ENCODE peak calls at places on chromosomes 5 and 9, in ten cellular contexts. One of them, this sample, is unnamed.

GRCh38 chr9:7006417-7006816 is 248.6 kb downstream of the KDM4C start:
- DNase-seq in NCI-H524: no peak
- DNase-seq in Panc1: no peak
- DNase-seq in H7: no peak
- DNase-seq in globus pallidus: no peak
- DNase-seq in stimulated activated CD8-positive, alpha-beta memory T cell treated with anti-CD3 and anti-CD28 coated beads, Interleukin-2, amount 100 ng/mL, for 1 hour: no peak
- DNase-seq in skeletal muscle cell: no peak
- DNase-seq in iPS-NIHi11: no peak
- DNase-seq in stimulated activated CD4-positive, alpha-beta T cell treated with anti-CD3 and anti-CD28 coated beads, Interleukin-2, amount 100 ng/mL, for 24 hours: no peak
- DNase-seq in neural crest cell: no peak
- DNase-seq in this sample: no peak

GRCh38 chr9:124296094-124296493 is 38.3 kb downstream of the NEK6 start:
- DNase-seq in NCI-H524: no peak
- DNase-seq in Panc1: no peak
- DNase-seq in H7: no peak
- DNase-seq in globus pallidus: no peak
- DNase-seq in stimulated activated CD8-positive, alpha-beta memory T cell treated with anti-CD3 and anti-CD28 coated beads, Interleukin-2, amount 100 ng/mL, for 1 hour: no peak
- DNase-seq in skeletal muscle cell: no peak
- DNase-seq in iPS-NIHi11: no peak
- DNase-seq in stimulated activated CD4-positive, alpha-beta T cell treated with anti-CD3 and anti-CD28 coated beads, Interleukin-2, amount 100 ng/mL, for 24 hours: no peak
- DNase-seq in neural crest cell: no peak
- DNase-seq in this sample: no peak

GRCh38 chr9:3794005-3794404 is 268.2 kb upstream of the RFX3 start:
- DNase-seq in NCI-H524: peak
- DNase-seq in Panc1: no peak
- DNase-seq in H7: no peak
- DNase-seq in globus pallidus: no peak
- DNase-seq in stimulated activated CD8-positive, alpha-beta memory T cell treated with anti-CD3 and anti-CD28 coated beads, Interleukin-2, amount 100 ng/mL, for 1 hour: no peak
- DNase-seq in skeletal muscle cell: no peak
- DNase-seq in iPS-NIHi11: peak
- DNase-seq in stimulated activated CD4-positive, alpha-beta T cell treated with anti-CD3 and anti-CD28 coated beads, Interleukin-2, amount 100 ng/mL, for 24 hours: no peak
- DNase-seq in neural crest cell: peak
- DNase-seq in this sample: no peak

GRCh38 chr9:124771867-124772621 is 933 bp upstream of the NR6A1 start:
- DNase-seq in NCI-H524: peak
- DNase-seq in Panc1: peak
- DNase-seq in H7: peak
- DNase-seq in globus pallidus: peak
- DNase-seq in stimulated activated CD8-positive, alpha-beta memory T cell treated with anti-CD3 and anti-CD28 coated beads, Interleukin-2, amount 100 ng/mL, for 1 hour: no peak
- DNase-seq in skeletal muscle cell: no peak
- DNase-seq in iPS-NIHi11: peak
- DNase-seq in stimulated activated CD4-positive, alpha-beta T cell treated with anti-CD3 and anti-CD28 coated beads, Interleukin-2, amount 100 ng/mL, for 24 hours: peak
- DNase-seq in neural crest cell: peak
- DNase-seq in this sample: peak

GRCh38 chr9:78115073-78115472 is 83.5 kb upstream of the GNAQ start:
- DNase-seq in NCI-H524: peak
- DNase-seq in Panc1: no peak
- DNase-seq in H7: peak
- DNase-seq in globus pallidus: no peak
- DNase-seq in stimulated activated CD8-positive, alpha-beta memory T cell treated with anti-CD3 and anti-CD28 coated beads, Interleukin-2, amount 100 ng/mL, for 1 hour: no peak
- DNase-seq in skeletal muscle cell: no peak
- DNase-seq in iPS-NIHi11: peak
- DNase-seq in stimulated activated CD4-positive, alpha-beta T cell treated with anti-CD3 and anti-CD28 coated beads, Interleukin-2, amount 100 ng/mL, for 24 hours: no peak
- DNase-seq in neural crest cell: no peak
- DNase-seq in this sample: peak

GRCh38 chr5:175321927-175322532 is 122.0 kb downstream of the DRD1 start:
- DNase-seq in NCI-H524: no peak
- DNase-seq in Panc1: no peak
- DNase-seq in H7: peak
- DNase-seq in globus pallidus: no peak
- DNase-seq in stimulated activated CD8-positive, alpha-beta memory T cell treated with anti-CD3 and anti-CD28 coated beads, Interleukin-2, amount 100 ng/mL, for 1 hour: no peak
- DNase-seq in skeletal muscle cell: no peak
- DNase-seq in iPS-NIHi11: peak
- DNase-seq in stimulated activated CD4-positive, alpha-beta T cell treated with anti-CD3 and anti-CD28 coated beads, Interleukin-2, amount 100 ng/mL, for 24 hours: peak
- DNase-seq in neural crest cell: peak
- DNase-seq in this sample: peak

GRCh38 chr5:1057841-1058548 is 49.4 kb downstream of the NKD2 start:
- DNase-seq in NCI-H524: no peak
- DNase-seq in Panc1: no peak
- DNase-seq in H7: peak
- DNase-seq in globus pallidus: no peak
- DNase-seq in stimulated activated CD8-positive, alpha-beta memory T cell treated with anti-CD3 and anti-CD28 coated beads, Interleukin-2, amount 100 ng/mL, for 1 hour: no peak
- DNase-seq in skeletal muscle cell: no peak
- DNase-seq in iPS-NIHi11: no peak
- DNase-seq in stimulated activated CD4-positive, alpha-beta T cell treated with anti-CD3 and anti-CD28 coated beads, Interleukin-2, amount 100 ng/mL, for 24 hours: no peak
- DNase-seq in neural crest cell: no peak
- DNase-seq in this sample: no peak

GRCh38 chr9:89375181-89375760 is 57.0 kb downstream of the SECISBP2 start:
- DNase-seq in NCI-H524: no peak
- DNase-seq in Panc1: no peak
- DNase-seq in H7: no peak
- DNase-seq in globus pallidus: no peak
- DNase-seq in stimulated activated CD8-positive, alpha-beta memory T cell treated with anti-CD3 and anti-CD28 coated beads, Interleukin-2, amount 100 ng/mL, for 1 hour: no peak
- DNase-seq in skeletal muscle cell: no peak
- DNase-seq in iPS-NIHi11: no peak
- DNase-seq in stimulated activated CD4-positive, alpha-beta T cell treated with anti-CD3 and anti-CD28 coated beads, Interleukin-2, amount 100 ng/mL, for 24 hours: no peak
- DNase-seq in neural crest cell: no peak
- DNase-seq in this sample: no peak

GRCh38 chr5:159777049-159777448 is 139.2 kb upstream of the ADRA1B start:
- DNase-seq in NCI-H524: peak
- DNase-seq in Panc1: no peak
- DNase-seq in H7: no peak
- DNase-seq in globus pallidus: no peak
- DNase-seq in stimulated activated CD8-positive, alpha-beta memory T cell treated with anti-CD3 and anti-CD28 coated beads, Interleukin-2, amount 100 ng/mL, for 1 hour: no peak
- DNase-seq in skeletal muscle cell: no peak
- DNase-seq in iPS-NIHi11: no peak
- DNase-seq in stimulated activated CD4-positive, alpha-beta T cell treated with anti-CD3 and anti-CD28 coated beads, Interleukin-2, amount 100 ng/mL, for 24 hours: no peak
- DNase-seq in neural crest cell: no peak
- DNase-seq in this sample: no peak

GRCh38 chr9:86766912-86767311 is 180.4 kb downstream of the GAS1 start:
- DNase-seq in NCI-H524: no peak
- DNase-seq in Panc1: no peak
- DNase-seq in H7: peak
- DNase-seq in globus pallidus: peak
- DNase-seq in stimulated activated CD8-positive, alpha-beta memory T cell treated with anti-CD3 and anti-CD28 coated beads, Interleukin-2, amount 100 ng/mL, for 1 hour: no peak
- DNase-seq in skeletal muscle cell: peak
- DNase-seq in iPS-NIHi11: peak
- DNase-seq in stimulated activated CD4-positive, alpha-beta T cell treated with anti-CD3 and anti-CD28 coated beads, Interleukin-2, amount 100 ng/mL, for 24 hours: no peak
- DNase-seq in neural crest cell: no peak
- DNase-seq in this sample: peak

GRCh38 chr5:67799732-67800234 is 415.8 kb upstream of the PIK3R1 start:
- DNase-seq in NCI-H524: no peak
- DNase-seq in Panc1: no peak
- DNase-seq in H7: no peak
- DNase-seq in globus pallidus: no peak
- DNase-seq in stimulated activated CD8-positive, alpha-beta memory T cell treated with anti-CD3 and anti-CD28 coated beads, Interleukin-2, amount 100 ng/mL, for 1 hour: no peak
- DNase-seq in skeletal muscle cell: peak
- DNase-seq in iPS-NIHi11: no peak
- DNase-seq in stimulated activated CD4-positive, alpha-beta T cell treated with anti-CD3 and anti-CD28 coated beads, Interleukin-2, amount 100 ng/mL, for 24 hours: no peak
- DNase-seq in neural crest cell: no peak
- DNase-seq in this sample: no peak

GRCh38 chr5:138549414-138549813 is 6.4 kb upstream of the ETF1 start:
- DNase-seq in NCI-H524: no peak
- DNase-seq in Panc1: no peak
- DNase-seq in H7: no peak
- DNase-seq in globus pallidus: no peak
- DNase-seq in stimulated activated CD8-positive, alpha-beta memory T cell treated with anti-CD3 and anti-CD28 coated beads, Interleukin-2, amount 100 ng/mL, for 1 hour: no peak
- DNase-seq in skeletal muscle cell: no peak
- DNase-seq in iPS-NIHi11: no peak
- DNase-seq in stimulated activated CD4-positive, alpha-beta T cell treated with anti-CD3 and anti-CD28 coated beads, Interleukin-2, amount 100 ng/mL, for 24 hours: no peak
- DNase-seq in neural crest cell: no peak
- DNase-seq in this sample: no peak

GRCh38 chr9:78567693-78568092 is 270.8 kb downstream of the PSAT1 start:
- DNase-seq in NCI-H524: no peak
- DNase-seq in Panc1: no peak
- DNase-seq in H7: no peak
- DNase-seq in globus pallidus: no peak
- DNase-seq in stimulated activated CD8-positive, alpha-beta memory T cell treated with anti-CD3 and anti-CD28 coated beads, Interleukin-2, amount 100 ng/mL, for 1 hour: no peak
- DNase-seq in skeletal muscle cell: no peak
- DNase-seq in iPS-NIHi11: no peak
- DNase-seq in stimulated activated CD4-positive, alpha-beta T cell treated with anti-CD3 and anti-CD28 coated beads, Interleukin-2, amount 100 ng/mL, for 24 hours: no peak
- DNase-seq in neural crest cell: no peak
- DNase-seq in this sample: no peak

GRCh38 chr5:119017999-119018398 is 29.7 kb upstream of the DTWD2 start:
- DNase-seq in NCI-H524: no peak
- DNase-seq in Panc1: no peak
- DNase-seq in H7: no peak
- DNase-seq in globus pallidus: no peak
- DNase-seq in stimulated activated CD8-positive, alpha-beta memory T cell treated with anti-CD3 and anti-CD28 coated beads, Interleukin-2, amount 100 ng/mL, for 1 hour: no peak
- DNase-seq in skeletal muscle cell: no peak
- DNase-seq in iPS-NIHi11: no peak
- DNase-seq in stimulated activated CD4-positive, alpha-beta T cell treated with anti-CD3 and anti-CD28 coated beads, Interleukin-2, amount 100 ng/mL, for 24 hours: no peak
- DNase-seq in neural crest cell: no peak
- DNase-seq in this sample: no peak

GRCh38 chr5:75616961-75617660 is 5.9 kb downstream of the ANKDD1B start:
- DNase-seq in NCI-H524: peak
- DNase-seq in Panc1: no peak
- DNase-seq in H7: no peak
- DNase-seq in globus pallidus: no peak
- DNase-seq in stimulated activated CD8-positive, alpha-beta memory T cell treated with anti-CD3 and anti-CD28 coated beads, Interleukin-2, amount 100 ng/mL, for 1 hour: no peak
- DNase-seq in skeletal muscle cell: no peak
- DNase-seq in iPS-NIHi11: no peak
- DNase-seq in stimulated activated CD4-positive, alpha-beta T cell treated with anti-CD3 and anti-CD28 coated beads, Interleukin-2, amount 100 ng/mL, for 24 hours: no peak
- DNase-seq in neural crest cell: no peak
- DNase-seq in this sample: peak

GRCh38 chr5:145637396-145637795 is 197.7 kb downstream of the PRELID2 start:
- DNase-seq in NCI-H524: no peak
- DNase-seq in Panc1: no peak
- DNase-seq in H7: no peak
- DNase-seq in globus pallidus: no peak
- DNase-seq in stimulated activated CD8-positive, alpha-beta memory T cell treated with anti-CD3 and anti-CD28 coated beads, Interleukin-2, amount 100 ng/mL, for 1 hour: no peak
- DNase-seq in skeletal muscle cell: no peak
- DNase-seq in iPS-NIHi11: no peak
- DNase-seq in stimulated activated CD4-positive, alpha-beta T cell treated with anti-CD3 and anti-CD28 coated beads, Interleukin-2, amount 100 ng/mL, for 24 hours: no peak
- DNase-seq in neural crest cell: no peak
- DNase-seq in this sample: no peak